ENCODE peak calls at places on chromosomes 12 and 14, in four cellular contexts. Z is pancreas, U is NCI-H1105 treated with DMSO at 0.1 percent for 48 hours, I is K562. A is an unnamed sample.

GRCh38 chr12:131928080-131928764 is 854 bp upstream of the PUS1 start:
- DNase-seq in Z (no peak), U (no peak), I (peak; percentile 73), A (no peak)

GRCh38 chr14:99734406-99735051 is 50.4 kb downstream of the CYP46A1 start:
- DNase-seq in Z (peak; percentile 22), U (no peak), I (no peak), A (no peak)

GRCh38 chr12:57460457-57461325 is 1.1 kb downstream of the GLI1 start:
- DNase-seq in Z (no peak), U (no peak), I (peak; percentile 63), A (peak; percentile 23)

GRCh38 chr12:101995684-101996083 is 66.1 kb downstream of the WASHC3 start:
- DNase-seq in Z (no peak), U (no peak), I (no peak), A (no peak)

GRCh38 chr12:27898022-27898421 is 74.5 kb downstream of the PTHLH start:
- DNase-seq in Z (no peak), U (no peak), I (no peak), A (no peak)

GRCh38 chr12:116384629-116385485 is 107.4 kb upstream of the MED13L start:
- DNase-seq in Z (no peak), U (peak; percentile 28), I (peak; percentile 62), A (no peak)

GRCh38 chr14:103551338-103551762 is 11.1 kb downstream of the BAG5 start:
- DNase-seq in Z (no peak), U (no peak), I (no peak), A (no peak)

GRCh38 chr12:632102-632696 is 31.0 kb downstream of the NINJ2 start:
- DNase-seq in Z (no peak), U (no peak), I (no peak), A (peak; percentile 81)

GRCh38 chr12:127559349-127560040 is 707.5 kb upstream of the TMEM132C start:
- DNase-seq in Z (no peak), U (peak; percentile 84), I (peak; percentile 45), A (no peak)

GRCh38 chr14:100826371-100827139 is 637 bp downstream of the MEG3 start:
- DNase-seq in Z (no peak), U (no peak), I (no peak), A (no peak)